ENCODE peak calls at places on chromosome 5, in six cellular contexts. One of them, this sample, is unnamed.
A peak's percentile ranks its signal among the peaks of the same experiment; 100 is the strongest.

GRCh38 chr5:88172847-88173758 is 95.5 kb downstream of the TMEM161B start:
- DNase-seq in CD4-positive, alpha-beta memory T cell: no peak
- DNase-seq in colonic mucosa: peak; percentile 32
- DNase-seq in pancreas: no peak
- DNase-seq in tibial nerve: no peak
- DNase-seq in CD8-positive, alpha-beta T cell: no peak
- DNase-seq in this sample: no peak

GRCh38 chr5:19853616-19854240 is 134.3 kb downstream of the CDH18 start:
- DNase-seq in CD4-positive, alpha-beta memory T cell: no peak
- DNase-seq in colonic mucosa: no peak
- DNase-seq in pancreas: no peak
- DNase-seq in tibial nerve: no peak
- DNase-seq in CD8-positive, alpha-beta T cell: no peak
- DNase-seq in this sample: no peak

GRCh38 chr5:125281662-125282061 is 535.2 kb upstream of the ZNF608 start:
- DNase-seq in CD4-positive, alpha-beta memory T cell: no peak
- DNase-seq in colonic mucosa: no peak
- DNase-seq in pancreas: no peak
- DNase-seq in tibial nerve: no peak
- DNase-seq in CD8-positive, alpha-beta T cell: no peak
- DNase-seq in this sample: no peak

GRCh38 chr5:97181856-97182545 is 1.0 kb downstream of the RIOK2 start:
- DNase-seq in CD4-positive, alpha-beta memory T cell: no peak
- DNase-seq in colonic mucosa: no peak
- DNase-seq in pancreas: no peak
- DNase-seq in tibial nerve: no peak
- DNase-seq in CD8-positive, alpha-beta T cell: no peak
- DNase-seq in this sample: no peak

GRCh38 chr5:93072831-93073459 is 508.1 kb downstream of the NR2F1-AS1 start:
- DNase-seq in CD4-positive, alpha-beta memory T cell: no peak
- DNase-seq in colonic mucosa: no peak
- DNase-seq in pancreas: no peak
- DNase-seq in tibial nerve: no peak
- DNase-seq in CD8-positive, alpha-beta T cell: no peak
- DNase-seq in this sample: no peak

GRCh38 chr5:27797220-27797619 is 758.8 kb upstream of the CDH9 start:
- DNase-seq in CD4-positive, alpha-beta memory T cell: no peak
- DNase-seq in colonic mucosa: no peak
- DNase-seq in pancreas: no peak
- DNase-seq in tibial nerve: no peak
- DNase-seq in CD8-positive, alpha-beta T cell: no peak
- DNase-seq in this sample: no peak

GRCh38 chr5:123512631-123513461 is 869 bp downstream of the CSNK1G3 start:
- DNase-seq in CD4-positive, alpha-beta memory T cell: peak; percentile 40
- DNase-seq in colonic mucosa: peak; percentile 37
- DNase-seq in pancreas: peak; percentile 76
- DNase-seq in tibial nerve: peak; percentile 21
- DNase-seq in CD8-positive, alpha-beta T cell: peak; percentile 58
- DNase-seq in this sample: peak; percentile 27

GRCh38 chr5:96880402-96881164 is 4.3 kb downstream of the ERAP2 start:
- DNase-seq in CD4-positive, alpha-beta memory T cell: no peak
- DNase-seq in colonic mucosa: no peak
- DNase-seq in pancreas: no peak
- DNase-seq in tibial nerve: no peak
- DNase-seq in CD8-positive, alpha-beta T cell: no peak
- DNase-seq in this sample: no peak

GRCh38 chr5:180253036-180253824 is 38.7 kb downstream of the MAPK9 start:
- DNase-seq in CD4-positive, alpha-beta memory T cell: no peak
- DNase-seq in colonic mucosa: no peak
- DNase-seq in pancreas: no peak
- DNase-seq in tibial nerve: no peak
- DNase-seq in CD8-positive, alpha-beta T cell: no peak
- DNase-seq in this sample: no peak

GRCh38 chr5:180250329-180250728 is 41.3 kb upstream of the RASGEF1C start:
- DNase-seq in CD4-positive, alpha-beta memory T cell: no peak
- DNase-seq in colonic mucosa: no peak
- DNase-seq in pancreas: peak; percentile 8
- DNase-seq in tibial nerve: no peak
- DNase-seq in CD8-positive, alpha-beta T cell: no peak
- DNase-seq in this sample: no peak

GRCh38 chr5:180251887-180252286 is 40.0 kb downstream of the MAPK9 start:
- DNase-seq in CD4-positive, alpha-beta memory T cell: no peak
- DNase-seq in colonic mucosa: no peak
- DNase-seq in pancreas: no peak
- DNase-seq in tibial nerve: no peak
- DNase-seq in CD8-positive, alpha-beta T cell: no peak
- DNase-seq in this sample: no peak

GRCh38 chr5:180251141-180251540 is 40.7 kb downstream of the MAPK9 start:
- DNase-seq in CD4-positive, alpha-beta memory T cell: no peak
- DNase-seq in colonic mucosa: no peak
- DNase-seq in pancreas: no peak
- DNase-seq in tibial nerve: no peak
- DNase-seq in CD8-positive, alpha-beta T cell: no peak
- DNase-seq in this sample: no peak
- H3K9me3 ChIP-seq in CD4-positive, alpha-beta memory T cell: no peaks in the 10 kb centered on the region
- H3K9me3 ChIP-seq in colonic mucosa: peaks cover 12% of the 10 kb centered on the region
- H3K9me3 ChIP-seq in pancreas: no peaks in the 10 kb centered on the region
- H3K9me3 ChIP-seq in tibial nerve: peaks cover 2% of the 10 kb centered on the region
- H3K9me3 ChIP-seq in CD8-positive, alpha-beta T cell: peaks cover 48% of the 10 kb centered on the region
- H3K9me3 ChIP-seq in this sample: peaks cover 21% of the 10 kb centered on the region

DNA sequence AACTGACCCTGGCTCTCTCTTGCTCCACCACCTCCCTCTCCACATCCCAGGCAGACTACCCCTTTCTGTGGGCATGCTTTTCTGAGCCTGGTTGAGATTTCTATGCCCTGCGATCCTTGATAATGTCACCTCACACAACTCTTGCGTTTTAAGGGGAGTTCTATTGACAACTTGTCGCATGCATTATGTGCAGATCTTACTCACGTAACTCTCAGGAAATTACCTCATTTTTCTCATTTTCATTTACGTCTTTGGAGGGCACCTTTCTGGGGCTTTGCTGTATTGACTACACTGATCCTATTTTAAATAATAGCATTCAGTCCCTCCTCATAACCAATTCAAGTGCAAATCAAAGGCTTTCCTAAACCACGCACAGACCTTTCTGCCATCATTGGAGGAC is 140.4 kb upstream of the WWC1 start:
- DNase-seq in CD4-positive, alpha-beta memory T cell: no peak
- DNase-seq in colonic mucosa: no peak
- DNase-seq in pancreas: no peak
- DNase-seq in tibial nerve: no peak
- DNase-seq in CD8-positive, alpha-beta T cell: no peak
- DNase-seq in this sample: no peak
- H3K9me3 ChIP-seq in CD4-positive, alpha-beta memory T cell: no peaks in the 10 kb centered on the region
- H3K9me3 ChIP-seq in colonic mucosa: no peaks in the 10 kb centered on the region
- H3K9me3 ChIP-seq in pancreas: no peaks in the 10 kb centered on the region
- H3K9me3 ChIP-seq in tibial nerve: no peaks in the 10 kb centered on the region
- H3K9me3 ChIP-seq in CD8-positive, alpha-beta T cell: no peaks in the 10 kb centered on the region
- H3K9me3 ChIP-seq in this sample: no peaks in the 10 kb centered on the region

DNA sequence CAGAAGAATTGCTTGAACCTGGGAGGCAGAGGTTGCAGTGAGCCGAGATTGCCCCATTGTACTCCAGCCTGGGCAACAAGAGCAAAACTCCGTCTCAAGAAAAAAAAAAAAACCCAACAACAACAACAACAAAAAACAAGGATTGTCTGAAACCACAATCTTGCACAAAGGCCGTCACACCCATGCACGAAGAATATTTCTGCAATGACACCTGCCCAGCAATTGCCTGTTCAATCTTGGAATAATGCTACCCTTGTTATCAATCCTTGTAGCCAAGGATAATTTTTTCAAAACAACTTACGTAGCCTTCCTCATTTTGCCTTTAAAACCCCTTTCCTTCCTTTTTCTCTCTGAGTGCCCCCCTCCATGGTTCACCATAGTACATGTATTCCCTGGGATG is 3.7 kb upstream of the CLTB start:
- DNase-seq in CD4-positive, alpha-beta memory T cell: no peak
- DNase-seq in colonic mucosa: no peak
- DNase-seq in pancreas: no peak
- DNase-seq in tibial nerve: no peak
- DNase-seq in CD8-positive, alpha-beta T cell: no peak
- DNase-seq in this sample: no peak
- H3K9me3 ChIP-seq in CD4-positive, alpha-beta memory T cell: no peaks in the 10 kb centered on the region
- H3K9me3 ChIP-seq in colonic mucosa: no peaks in the 10 kb centered on the region
- H3K9me3 ChIP-seq in pancreas: no peaks in the 10 kb centered on the region
- H3K9me3 ChIP-seq in tibial nerve: no peaks in the 10 kb centered on the region
- H3K9me3 ChIP-seq in CD8-positive, alpha-beta T cell: no peaks in the 10 kb centered on the region
- H3K9me3 ChIP-seq in this sample: no peaks in the 10 kb centered on the region

DNA sequence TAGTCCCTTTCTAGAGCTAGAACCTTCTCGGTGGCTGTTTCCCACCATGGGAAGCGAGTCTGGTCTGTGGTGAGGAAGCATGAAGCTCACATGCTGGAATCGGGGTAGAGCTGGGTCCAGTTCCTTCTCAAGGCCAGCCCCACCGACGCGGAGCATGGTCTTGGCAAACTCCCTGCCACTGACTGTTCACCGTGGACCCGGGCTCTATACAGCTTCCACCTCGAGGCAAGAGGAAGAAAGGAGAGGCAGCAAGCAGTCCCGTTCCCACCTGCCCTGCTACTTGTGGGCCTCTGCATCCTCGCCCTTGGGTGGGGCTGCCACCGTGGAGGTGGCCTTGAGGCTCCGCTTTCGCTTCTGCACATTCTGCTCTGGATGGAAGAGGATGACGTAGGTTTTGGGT is 13.7 kb downstream of the GRM6 start:
- DNase-seq in CD4-positive, alpha-beta memory T cell: no peak
- DNase-seq in colonic mucosa: no peak
- DNase-seq in pancreas: no peak
- DNase-seq in tibial nerve: no peak
- DNase-seq in CD8-positive, alpha-beta T cell: no peak
- DNase-seq in this sample: no peak
- H3K9me3 ChIP-seq in CD4-positive, alpha-beta memory T cell: no peaks in the 10 kb centered on the region
- H3K9me3 ChIP-seq in colonic mucosa: no peaks in the 10 kb centered on the region
- H3K9me3 ChIP-seq in pancreas: no peaks in the 10 kb centered on the region
- H3K9me3 ChIP-seq in tibial nerve: no peaks in the 10 kb centered on the region
- H3K9me3 ChIP-seq in CD8-positive, alpha-beta T cell: no peaks in the 10 kb centered on the region
- H3K9me3 ChIP-seq in this sample: no peaks in the 10 kb centered on the region

GRCh38 chr5:3522491-3522890 is 73.1 kb upstream of the IRX1 start:
- DNase-seq in CD4-positive, alpha-beta memory T cell: no peak
- DNase-seq in colonic mucosa: no peak
- DNase-seq in pancreas: no peak
- DNase-seq in tibial nerve: no peak
- DNase-seq in CD8-positive, alpha-beta T cell: no peak
- DNase-seq in this sample: no peak
- H3K9me3 ChIP-seq in CD4-positive, alpha-beta memory T cell: no peaks in the 10 kb centered on the region
- H3K9me3 ChIP-seq in colonic mucosa: no peaks in the 10 kb centered on the region
- H3K9me3 ChIP-seq in pancreas: no peaks in the 10 kb centered on the region
- H3K9me3 ChIP-seq in tibial nerve: no peaks in the 10 kb centered on the region
- H3K9me3 ChIP-seq in CD8-positive, alpha-beta T cell: no peaks in the 10 kb centered on the region
- H3K9me3 ChIP-seq in this sample: peaks cover 3% of the 10 kb centered on the region

GRCh38 chr5:35369965-35370790 is 139.9 kb upstream of the PRLR start:
- DNase-seq in CD4-positive, alpha-beta memory T cell: no peak
- DNase-seq in colonic mucosa: no peak
- DNase-seq in pancreas: no peak
- DNase-seq in tibial nerve: no peak
- DNase-seq in CD8-positive, alpha-beta T cell: no peak
- DNase-seq in this sample: no peak
- H3K9me3 ChIP-seq in CD4-positive, alpha-beta memory T cell: no peaks in the 10 kb centered on the region
- H3K9me3 ChIP-seq in colonic mucosa: no peaks in the 10 kb centered on the region
- H3K9me3 ChIP-seq in pancreas: no peaks in the 10 kb centered on the region
- H3K9me3 ChIP-seq in tibial nerve: no peaks in the 10 kb centered on the region
- H3K9me3 ChIP-seq in CD8-positive, alpha-beta T cell: no peaks in the 10 kb centered on the region
- H3K9me3 ChIP-seq in this sample: no peaks in the 10 kb centered on the region

DNA sequence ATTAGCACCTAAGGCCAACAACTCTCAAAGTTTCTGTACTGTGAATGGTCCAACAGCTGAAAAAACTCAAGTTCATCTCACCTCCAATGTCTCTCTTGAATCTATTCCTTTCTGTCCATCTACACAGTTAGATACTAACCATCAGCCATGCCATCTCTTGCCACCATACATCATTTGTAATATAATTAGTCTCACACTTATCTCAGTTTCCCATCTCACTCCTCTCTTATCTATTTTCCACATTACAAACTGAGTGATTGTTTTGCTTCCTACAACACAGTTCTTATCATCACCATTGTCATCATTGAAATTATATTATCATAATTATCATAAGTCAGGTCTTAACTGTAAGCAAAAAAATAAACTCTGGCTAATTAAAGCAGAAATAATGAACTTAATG is 393.9 kb downstream of the PRELID2 start:
- DNase-seq in CD4-positive, alpha-beta memory T cell: no peak
- DNase-seq in colonic mucosa: no peak
- DNase-seq in pancreas: no peak
- DNase-seq in tibial nerve: no peak
- DNase-seq in CD8-positive, alpha-beta T cell: no peak
- DNase-seq in this sample: no peak
- H3K9me3 ChIP-seq in CD4-positive, alpha-beta memory T cell: no peaks in the 10 kb centered on the region
- H3K9me3 ChIP-seq in colonic mucosa: no peaks in the 10 kb centered on the region
- H3K9me3 ChIP-seq in pancreas: no peaks in the 10 kb centered on the region
- H3K9me3 ChIP-seq in tibial nerve: no peaks in the 10 kb centered on the region
- H3K9me3 ChIP-seq in CD8-positive, alpha-beta T cell: no peaks in the 10 kb centered on the region
- H3K9me3 ChIP-seq in this sample: no peaks in the 10 kb centered on the region

GRCh38 chr5:14414615-14415515 is 166.7 kb upstream of the OTULINL start:
- DNase-seq in CD4-positive, alpha-beta memory T cell: peak; percentile 15
- DNase-seq in colonic mucosa: peak; percentile 25
- DNase-seq in pancreas: no peak
- DNase-seq in tibial nerve: no peak
- DNase-seq in CD8-positive, alpha-beta T cell: no peak
- DNase-seq in this sample: no peak

GRCh38 chr5:14417232-14417730 is 164.3 kb upstream of the OTULINL start:
- DNase-seq in CD4-positive, alpha-beta memory T cell: no peak
- DNase-seq in colonic mucosa: no peak
- DNase-seq in pancreas: no peak
- DNase-seq in tibial nerve: no peak
- DNase-seq in CD8-positive, alpha-beta T cell: no peak
- DNase-seq in this sample: no peak

GRCh38 chr5:14414007-14414406 is 167.6 kb upstream of the OTULINL start:
- DNase-seq in CD4-positive, alpha-beta memory T cell: peak; percentile 27
- DNase-seq in colonic mucosa: no peak
- DNase-seq in pancreas: no peak
- DNase-seq in tibial nerve: no peak
- DNase-seq in CD8-positive, alpha-beta T cell: no peak
- DNase-seq in this sample: no peak

GRCh38 chr5:14416709-14417108 is 164.9 kb upstream of the OTULINL start:
- DNase-seq in CD4-positive, alpha-beta memory T cell: no peak
- DNase-seq in colonic mucosa: no peak
- DNase-seq in pancreas: no peak
- DNase-seq in tibial nerve: no peak
- DNase-seq in CD8-positive, alpha-beta T cell: no peak
- DNase-seq in this sample: no peak

GRCh38 chr5:14415516-14416074 is 166.0 kb upstream of the OTULINL start:
- DNase-seq in CD4-positive, alpha-beta memory T cell: no peak
- DNase-seq in colonic mucosa: no peak
- DNase-seq in pancreas: no peak
- DNase-seq in tibial nerve: no peak
- DNase-seq in CD8-positive, alpha-beta T cell: no peak
- DNase-seq in this sample: no peak
- H3K9me3 ChIP-seq in CD4-positive, alpha-beta memory T cell: no peaks in the 10 kb centered on the region
- H3K9me3 ChIP-seq in colonic mucosa: no peaks in the 10 kb centered on the region
- H3K9me3 ChIP-seq in pancreas: no peaks in the 10 kb centered on the region
- H3K9me3 ChIP-seq in tibial nerve: no peaks in the 10 kb centered on the region
- H3K9me3 ChIP-seq in CD8-positive, alpha-beta T cell: no peaks in the 10 kb centered on the region
- H3K9me3 ChIP-seq in this sample: no peaks in the 10 kb centered on the region

GRCh38 chr5:140420665-140421361 is 19.2 kb downstream of the ANKHD1 start:
- DNase-seq in CD4-positive, alpha-beta memory T cell: no peak
- DNase-seq in colonic mucosa: no peak
- DNase-seq in pancreas: no peak
- DNase-seq in tibial nerve: no peak
- DNase-seq in CD8-positive, alpha-beta T cell: no peak
- DNase-seq in this sample: no peak
- H3K9me3 ChIP-seq in CD4-positive, alpha-beta memory T cell: no peaks in the 10 kb centered on the region
- H3K9me3 ChIP-seq in colonic mucosa: no peaks in the 10 kb centered on the region
- H3K9me3 ChIP-seq in pancreas: no peaks in the 10 kb centered on the region
- H3K9me3 ChIP-seq in tibial nerve: no peaks in the 10 kb centered on the region
- H3K9me3 ChIP-seq in CD8-positive, alpha-beta T cell: no peaks in the 10 kb centered on the region
- H3K9me3 ChIP-seq in this sample: no peaks in the 10 kb centered on the region

This sample was measured in T-helper 17 cell.